ENCODE peak calls at places on chromosomes 5 and 9, in six cellular contexts. K is lung, X is thoracic aorta, O is brain microvascular endothelial cell, Y is right atrium auricular region, T is GM23338. G is an unnamed sample.

GRCh38 chr5:146448783-146449519 is 1.8 kb downstream of the TCERG1 start:
- DNase-seq in Y (no peak), T (peak), O (no peak), X (no peak), K (no peak), G (no peak)

GRCh38 chr5:157602505-157602904 is 26.9 kb upstream of the ADAM19 start:
- DNase-seq in K (no peak), O (no peak), T (no peak), Y (no peak), X (no peak), G (peak)

GRCh38 chr9:133253268-133253667 is 21.7 kb downstream of the ABO start:
- DNase-seq in X (no peak), T (no peak), Y (no peak), K (no peak), O (no peak), G (no peak)

GRCh38 chr5:56124885-56125250 is 108.3 kb downstream of the ANKRD55 start:
- DNase-seq in X (no peak), K (no peak), O (no peak), Y (no peak), T (no peak), G (no peak)

GRCh38 chr9:136403915-136404800 is 4.2 kb upstream of the SNAPC4 start:
- DNase-seq in O (no peak), T (no peak), K (no peak), Y (no peak), X (no peak), G (no peak)

GRCh38 chr9:121055642-121056143 is 5.6 kb upstream of the C5 start:
- DNase-seq in X (no peak), K (no peak), Y (no peak), T (peak), O (no peak), G (no peak)

GRCh38 chr9:78273761-78274160 is 23.2 kb upstream of the PSAT1 start:
- DNase-seq in Y (no peak), X (no peak), T (no peak), K (no peak), O (peak), G (no peak)

GRCh38 chr5:68548959-68549676 is 333.6 kb downstream of the PIK3R1 start:
- DNase-seq in O (peak), X (no peak), K (no peak), T (no peak), Y (no peak), G (no peak)

GRCh38 chr9:5884191-5884590 is 6.5 kb upstream of the MLANA start:
- DNase-seq in K (no peak), T (no peak), X (no peak), O (no peak), Y (no peak), G (no peak)

GRCh38 chr9:2621678-2622360 is at the start of gene VLDLR:
- DNase-seq in Y (no peak), K (peak), O (no peak), X (no peak), T (peak), G (no peak)

GRCh38 chr5:145068696-145069095 is 766.4 kb downstream of the PRELID2 start:
- DNase-seq in O (no peak), T (no peak), Y (no peak), X (no peak), K (no peak), G (no peak)

GRCh38 chr5:60339691-60340191 is 360.2 kb downstream of the DEPDC1B start:
- DNase-seq in X (no peak), Y (no peak), T (no peak), K (no peak), O (no peak), G (no peak)

GRCh38 chr5:174384509-174384947 is 339.0 kb downstream of the NSG2 start:
- DNase-seq in T (no peak), X (no peak), Y (no peak), K (no peak), O (no peak), G (no peak)

GRCh38 chr5:74442466-74442865 is 198.1 kb downstream of the ENC1 start:
- DNase-seq in O (no peak), Y (no peak), T (peak), X (no peak), K (no peak), G (no peak)

GRCh38 chr5:147481376-147481775 is 28.5 kb downstream of the DPYSL3 start:
- DNase-seq in K (no peak), X (no peak), O (peak), T (no peak), Y (no peak), G (peak)

GRCh38 chr5:65364907-65365306 is 116.8 kb downstream of the ADAMTS6 start:
- DNase-seq in O (peak), K (no peak), X (no peak), Y (no peak), T (no peak), G (peak)

GRCh38 chr5:1799110-1799601 is 481 bp downstream of the MRPL36 start:
- DNase-seq in K (no peak), T (peak), Y (no peak), X (no peak), O (peak), G (no peak)

GRCh38 chr9:92954078-92954861 is 6.9 kb downstream of the FGD3 start:
- DNase-seq in K (peak), Y (peak), X (no peak), O (no peak), T (no peak), G (peak)

GRCh38 chr9:2815661-2816060 is 28.2 kb downstream of the PUM3 start:
- DNase-seq in O (no peak), T (no peak), K (no peak), Y (no peak), X (no peak), G (no peak)

GRCh38 chr9:123679330-123679987 is 250.5 kb downstream of the DENND1A start:
- DNase-seq in T (no peak), X (no peak), Y (no peak), K (no peak), O (no peak), G (no peak)

GRCh38 chr9:91158946-91159345 is 202.8 kb downstream of the AUH start:
- DNase-seq in K (no peak), O (no peak), Y (no peak), T (no peak), X (no peak), G (no peak)

GRCh38 chr5:176846335-176847140 is 36.2 kb downstream of the UNC5A start:
- DNase-seq in K (no peak), T (peak), Y (no peak), O (no peak), X (no peak), G (no peak)

GRCh38 chr5:76580983-76581382 is 42.2 kb downstream of the F2RL2 start:
- DNase-seq in K (no peak), X (no peak), O (no peak), T (no peak), Y (no peak), G (no peak)

GRCh38 chr5:154221371-154221896 is 30.9 kb downstream of the GALNT10 start:
- DNase-seq in O (peak), Y (peak), T (peak), K (peak), X (no peak), G (peak)

GRCh38 chr5:97534166-97534565 is 351.1 kb upstream of the RIOK2 start:
- DNase-seq in X (no peak), Y (no peak), O (peak), T (peak), K (peak), G (peak)

GRCh38 chr5:64180661-64181343 is 15.2 kb downstream of the RNF180 start:
- DNase-seq in O (no peak), X (no peak), K (no peak), Y (no peak), T (no peak), G (no peak)

GRCh38 chr9:33166263-33167083 is 663 bp downstream of the B4GALT1 start:
- DNase-seq in T (peak), O (no peak), Y (peak), X (no peak), K (peak), G (no peak)

GRCh38 chr9:86287013-86287412 is 4.7 kb upstream of the ISCA1 start:
- DNase-seq in Y (no peak), O (peak), K (no peak), X (no peak), T (peak), G (no peak)

GRCh38 chr5:160192424-160192823 is 36.9 kb upstream of the FABP6 start:
- DNase-seq in O (no peak), K (no peak), Y (no peak), X (no peak), T (no peak), G (no peak)

GRCh38 chr5:160199410-160199911 is 29.8 kb upstream of the FABP6 start:
- DNase-seq in O (peak), Y (no peak), T (peak), K (peak), X (no peak), G (no peak)

GRCh38 chr5:160198148-160198545 is 31.2 kb upstream of the FABP6 start:
- DNase-seq in X (no peak), T (no peak), Y (no peak), K (no peak), O (no peak), G (no peak)

GRCh38 chr5:160198886-160199409 is 30.4 kb upstream of the FABP6 start:
- DNase-seq in Y (no peak), O (no peak), T (peak), K (no peak), X (no peak), G (no peak)

GRCh38 chr5:160197341-160198147 is 31.8 kb upstream of the FABP6 start:
- DNase-seq in T (peak), Y (no peak), K (no peak), O (peak), X (no peak), G (no peak)
- H3K27ac ChIP-seq in T (no peak), Y (no peak), K (no peak), O (no peak), X (no peak), G (no peak)

GRCh38 chr5:79806741-79807140 is 117.1 kb downstream of the CMYA5 start:
- DNase-seq in T (peak), K (no peak), Y (no peak), O (no peak), X (no peak), G (no peak)
- H3K27ac ChIP-seq in T (no peak), K (no peak), Y (no peak), O (no peak), X (no peak), G (no peak)

GRCh38 chr5:50958852-50959457 is 292.5 kb downstream of the PARP8 start:
- DNase-seq in O (peak), T (peak), X (no peak), K (no peak), Y (no peak), G (no peak)
- H3K27ac ChIP-seq in O (no peak), T (no peak), X (no peak), K (no peak), Y (no peak), G (no peak)

GRCh38 chr5:40988761-40989510 is 79.6 kb downstream of the C7 start:
- DNase-seq in X (no peak), T (peak), O (peak), K (no peak), Y (no peak), G (no peak)

GRCh38 chr5:40991981-40992559 is 79.1 kb downstream of the MROH2B start:
- DNase-seq in Y (no peak), O (no peak), T (no peak), X (no peak), K (no peak), G (no peak)

GRCh38 chr5:40987349-40987748 is 78.1 kb downstream of the C7 start:
- DNase-seq in T (no peak), K (no peak), Y (no peak), X (no peak), O (no peak), G (no peak)

GRCh38 chr5:40995816-40996586 is 75.1 kb downstream of the MROH2B start:
- DNase-seq in T (no peak), Y (no peak), K (no peak), X (no peak), O (no peak), G (no peak)

GRCh38 chr5:40991168-40991980 is 79.8 kb downstream of the MROH2B start:
- DNase-seq in Y (peak), T (no peak), K (peak), O (peak), X (peak), G (no peak)
- H3K27ac ChIP-seq in Y (peak), T (no peak), K (peak), O (peak), X (peak), G (peak)

DNA sequence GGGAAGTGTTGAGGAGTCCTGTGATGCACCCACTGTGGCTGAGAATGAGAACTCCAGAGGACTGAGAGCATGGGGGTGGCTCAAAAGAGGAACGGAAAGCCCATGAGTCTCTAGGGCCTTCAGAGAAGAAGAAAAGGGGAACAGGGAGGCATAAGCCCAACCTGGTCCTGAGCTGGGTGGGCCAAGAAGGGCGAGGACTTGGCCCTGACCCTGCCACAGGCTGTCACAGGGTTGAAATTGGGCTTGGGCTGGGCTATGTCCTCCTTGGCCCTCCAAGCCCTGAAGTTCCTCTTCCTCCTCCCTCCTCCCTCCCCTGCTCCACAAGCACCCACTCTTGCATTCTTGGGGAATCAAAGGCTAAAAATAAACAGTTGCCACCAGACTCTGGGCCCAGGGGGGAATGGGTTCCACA is 49.3 kb upstream of the PPARGC1B start:
- DNase-seq in O (no peak), K (peak), X (no peak), T (no peak), Y (peak), G (no peak)
- H3K27ac ChIP-seq in O (no peak), K (peak), X (no peak), T (no peak), Y (peak), G (no peak)

GRCh38 chr9:76161546-76161945 is 232.7 kb downstream of the RFK start:
- DNase-seq in T (peak), Y (no peak), X (no peak), K (no peak), O (peak), G (no peak)
- H3K27ac ChIP-seq in T (no peak), Y (no peak), X (peak), K (no peak), O (no peak), G (no peak)

G was measured in epithelial cell of prostate.